ENCODE peak calls at places on chromosomes 2 and 18, in four cellular contexts. O, V, I and R are unnamed samples.

GRCh38 chr2:142170847-142171246 is 40.0 kb upstream of the LRP1B start:
- DNase-seq in I (no peak), O (no peak), V (no peak), R (no peak)

GRCh38 chr2:96953611-96954489 is 32.5 kb downstream of the FAM178B start:
- DNase-seq in V (no peak), O (no peak), I (peak), R (no peak)

GRCh38 chr2:238231251-238231793 is 8.5 kb downstream of the HES6 start:
- DNase-seq in O (peak), I (peak), V (peak), R (no peak)

GRCh38 chr2:237604960-237605359 is 14.4 kb upstream of the RAB17 start:
- DNase-seq in O (no peak), I (no peak), V (no peak), R (no peak)

GRCh38 chr2:94982156-94982555 is 43.4 kb upstream of the MAL start:
- DNase-seq in I (no peak), V (no peak), O (no peak), R (no peak)

GRCh38 chr2:220504890-220505564 is 877.6 kb downstream of the SLC4A3 start:
- DNase-seq in V (no peak), O (no peak), I (no peak), R (no peak)

GRCh38 chr18:7870855-7871254 is 303.7 kb downstream of the PTPRM start:
- DNase-seq in I (no peak), O (no peak), V (no peak), R (no peak)

GRCh38 chr18:2625217-2625616 is 30.3 kb upstream of the SMCHD1 start:
- DNase-seq in V (no peak), O (no peak), I (no peak), R (no peak)

GRCh38 chr2:187689372-187689771 is 135.1 kb upstream of the TFPI start:
- DNase-seq in I (no peak), V (no peak), O (no peak), R (no peak)

GRCh38 chr2:234615643-234616356 is 118.9 kb upstream of the ARL4C start:
- DNase-seq in O (no peak), V (no peak), I (no peak), R (no peak)

GRCh38 chr2:195026261-195026660 is 630.8 kb upstream of the SLC39A10 start:
- DNase-seq in I (no peak), V (no peak), O (no peak), R (no peak)

GRCh38 chr2:2222931-2223330 is 108.1 kb downstream of the MYT1L start:
- DNase-seq in V (no peak), O (no peak), I (no peak), R (no peak)

GRCh38 chr2:234931369-234931768 is 20.4 kb upstream of the SH3BP4 start:
- DNase-seq in V (no peak), O (no peak), I (no peak), R (no peak)

GRCh38 chr2:95699201-95699600 is 107.4 kb downstream of the TRIM43 start:
- DNase-seq in O (no peak), I (no peak), V (no peak), R (no peak)

GRCh38 chr18:42414756-42415454 is 459.9 kb downstream of the PIK3C3 start:
- DNase-seq in V (no peak), I (no peak), O (no peak), R (peak)

GRCh38 chr2:232563580-232563979 is 13.1 kb downstream of the EIF4E2 start:
- DNase-seq in O (no peak), V (no peak), I (no peak), R (no peak)